ENCODE peak calls at places on chromosomes 12 and 14, in nine cellular contexts. K is ovary, W is adrenal gland, C is esophagus squamous epithelium, Q is uterus, N is A549, J is IMR-90, O is GM12878, D is NB4. E is an unnamed sample.

GRCh38 chr14:106679776-106680175 is 1153.4 kb downstream of the TMEM121 start:
- DNase-seq in K (no peak), W (no peak), C (no peak), Q (no peak), N (no peak), J (no peak), O (no peak), D (no peak), E (no peak)

GRCh38 chr12:130501821-130502220 is 164.1 kb downstream of the PIWIL1 start:
- DNase-seq in K (no peak), W (no peak), C (no peak), Q (no peak), N (no peak), J (no peak), O (no peak), D (no peak), E (no peak)

GRCh38 chr12:27284751-27285150 is 40.7 kb downstream of the STK38L start:
- DNase-seq in K (no peak), W (no peak), C (no peak), Q (no peak), N (peak), J (peak), O (peak), D (peak), E (no peak)

GRCh38 chr12:78470354-78471195 is 394.0 kb upstream of the SYT1 start:
- DNase-seq in K (peak), W (peak), C (no peak), Q (no peak), N (peak), J (peak), O (no peak), D (peak), E (no peak)

GRCh38 chr14:85597701-85598100 is 67.8 kb downstream of the FLRT2 start:
- DNase-seq in K (no peak), W (no peak), C (no peak), Q (no peak), N (no peak), J (no peak), O (no peak), D (no peak), E (no peak)

GRCh38 chr12:116818341-116818856 is 62.8 kb downstream of the HRK start:
- DNase-seq in K (peak), W (peak), C (no peak), Q (peak), N (no peak), J (peak), O (no peak), D (peak), E (peak)

GRCh38 chr12:4276524-4277204 is 3.1 kb downstream of the CCND2 start:
- DNase-seq in K (peak), W (peak), C (no peak), Q (peak), N (peak), J (peak), O (peak), D (peak), E (peak)

GRCh38 chr12:75933136-75933535 is 98.4 kb downstream of the PHLDA1 start:
- DNase-seq in K (no peak), W (no peak), C (no peak), Q (no peak), N (peak), J (peak), O (no peak), D (peak), E (no peak)

GRCh38 chr14:39957987-39958386 is 525.8 kb upstream of the FBXO33 start:
- DNase-seq in K (no peak), W (no peak), C (no peak), Q (no peak), N (no peak), J (no peak), O (no peak), D (no peak), E (no peak)

GRCh38 chr14:73696466-73697390 is 17.5 kb downstream of the PNMA1 start:
- DNase-seq in K (no peak), W (no peak), C (no peak), Q (no peak), N (peak), J (peak), O (peak), D (peak), E (no peak)

GRCh38 chr12:65879878-65880277 is 55.6 kb downstream of the HMGA2 start:
- DNase-seq in K (no peak), W (no peak), C (no peak), Q (no peak), N (no peak), J (peak), O (no peak), D (no peak), E (no peak)

GRCh38 chr12:25352078-25352918 is 101.6 kb upstream of the KRAS start:
- DNase-seq in K (no peak), W (no peak), C (no peak), Q (no peak), N (no peak), J (peak), O (peak), D (no peak), E (no peak)

GRCh38 chr12:114834621-114835020 is 150.6 kb upstream of the TBX3 start:
- DNase-seq in K (no peak), W (no peak), C (no peak), Q (no peak), N (no peak), J (peak), O (no peak), D (no peak), E (no peak)

GRCh38 chr14:37709419-37710195 is 114.2 kb downstream of the TTC6 start:
- DNase-seq in K (no peak), W (no peak), C (no peak), Q (no peak), N (peak), J (peak), O (no peak), D (peak), E (no peak)

DNA sequence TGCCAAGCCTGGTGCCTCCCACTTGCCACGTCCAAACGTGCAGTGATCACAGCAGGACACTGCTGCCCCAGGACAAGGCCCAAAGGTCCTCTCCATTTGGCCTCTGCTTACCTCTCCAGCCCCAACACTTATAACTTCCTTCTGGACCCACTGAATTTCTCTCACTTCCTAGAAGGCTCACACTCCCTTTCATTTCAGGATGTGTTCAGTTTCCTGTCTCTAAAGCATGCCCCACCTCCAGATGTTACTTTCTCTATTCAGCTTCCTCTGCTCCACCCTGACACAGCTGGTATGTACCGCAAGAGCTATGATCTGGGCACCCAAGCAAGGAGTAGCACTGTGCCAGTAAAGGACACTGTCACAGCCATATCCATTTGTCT is 33.0 kb downstream of the CDKL1 start:
- DNase-seq in K (no peak), W (no peak), C (no peak), Q (no peak), N (no peak), J (peak), O (peak), D (peak), E (no peak)
- TF ChIP-seq POLR2A in K (no peak), W (no peak), C (no peak), Q (no peak), N (no peak), J (no peak), O (peak), D (no peak), E (no peak)

GRCh38 chr12:118065380-118065779 is 4.4 kb upstream of the WSB2 start:
- DNase-seq in K (no peak), W (no peak), C (no peak), Q (no peak), N (no peak), J (no peak), O (no peak), D (no peak), E (no peak)

GRCh38 chr12:118061011-118061875 is at the start of gene WSB2:
- DNase-seq in K (peak), W (peak), C (peak), Q (peak), N (peak), J (peak), O (no peak), D (peak), E (peak)

GRCh38 chr12:118061876-118062791 is 1.2 kb upstream of the WSB2 start:
- DNase-seq in K (peak), W (peak), C (no peak), Q (peak), N (peak), J (peak), O (no peak), D (peak), E (peak)

GRCh38 chr12:118063567-118064391 is 2.8 kb upstream of the WSB2 start:
- DNase-seq in K (no peak), W (no peak), C (no peak), Q (no peak), N (no peak), J (peak), O (no peak), D (peak), E (no peak)

GRCh38 chr12:118064608-118065007 is 3.6 kb upstream of the WSB2 start:
- DNase-seq in K (no peak), W (no peak), C (no peak), Q (no peak), N (no peak), J (no peak), O (no peak), D (peak), E (no peak)
- TF ChIP-seq CTCF in K (peak), W (no peak), C (no peak), Q (no peak), N (no peak), J (no peak), O (peak), D (peak), E (no peak)

GRCh38 chr12:57896437-57897201 is 44.7 kb upstream of the ATP23 start:
- DNase-seq in K (peak), W (peak), C (no peak), Q (peak), N (peak), J (peak), O (no peak), D (no peak), E (peak)
- TF ChIP-seq POLR2A in K (peak), W (peak), C (peak), Q (peak), N (no peak), J (no peak), O (no peak), D (no peak), E (peak)

DNA sequence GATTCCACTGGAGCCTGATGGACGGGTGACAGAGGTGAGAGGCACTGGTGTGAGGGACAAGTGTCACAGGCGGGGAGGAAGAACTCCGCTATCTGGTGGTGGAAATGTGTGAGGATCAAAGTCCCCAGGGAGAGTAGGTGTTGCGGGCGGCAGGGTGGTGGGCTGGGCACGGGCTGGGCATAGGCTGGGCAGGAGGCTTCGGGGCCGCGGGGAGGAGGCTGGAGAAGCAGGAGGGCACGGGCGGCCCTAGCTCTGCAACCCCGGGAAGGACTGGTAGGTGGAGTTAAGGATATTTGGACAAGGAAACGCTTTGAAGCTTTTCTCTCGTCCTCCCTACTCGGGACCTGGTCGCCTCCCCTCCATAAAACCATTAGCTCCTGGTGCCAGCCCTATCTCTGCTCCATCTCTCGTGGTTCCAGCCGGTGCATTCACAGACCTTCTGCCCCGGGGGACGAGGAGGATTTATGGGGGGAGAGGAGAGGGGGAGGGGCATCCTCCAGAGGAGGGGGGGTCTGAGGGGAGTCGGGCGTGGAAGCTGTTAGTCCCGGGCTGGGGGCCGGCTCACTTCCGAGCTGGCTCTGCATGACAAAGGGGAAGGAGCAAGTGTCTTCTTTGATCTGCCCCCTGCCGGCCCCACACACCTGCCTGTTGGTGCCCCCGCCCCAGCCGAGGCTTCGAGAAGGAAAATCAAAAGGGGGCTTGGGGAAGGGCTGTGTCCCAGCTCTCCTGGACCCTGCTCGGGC is 478 bp downstream of the WNT5B start:
- DNase-seq in K (peak), W (no peak), C (no peak), Q (no peak), N (no peak), J (no peak), O (no peak), D (peak), E (no peak)
- TF ChIP-seq CTCF in K (no peak), W (no peak), C (no peak), Q (peak), N (no peak), J (no peak), O (no peak), D (peak), E (no peak)

DNA sequence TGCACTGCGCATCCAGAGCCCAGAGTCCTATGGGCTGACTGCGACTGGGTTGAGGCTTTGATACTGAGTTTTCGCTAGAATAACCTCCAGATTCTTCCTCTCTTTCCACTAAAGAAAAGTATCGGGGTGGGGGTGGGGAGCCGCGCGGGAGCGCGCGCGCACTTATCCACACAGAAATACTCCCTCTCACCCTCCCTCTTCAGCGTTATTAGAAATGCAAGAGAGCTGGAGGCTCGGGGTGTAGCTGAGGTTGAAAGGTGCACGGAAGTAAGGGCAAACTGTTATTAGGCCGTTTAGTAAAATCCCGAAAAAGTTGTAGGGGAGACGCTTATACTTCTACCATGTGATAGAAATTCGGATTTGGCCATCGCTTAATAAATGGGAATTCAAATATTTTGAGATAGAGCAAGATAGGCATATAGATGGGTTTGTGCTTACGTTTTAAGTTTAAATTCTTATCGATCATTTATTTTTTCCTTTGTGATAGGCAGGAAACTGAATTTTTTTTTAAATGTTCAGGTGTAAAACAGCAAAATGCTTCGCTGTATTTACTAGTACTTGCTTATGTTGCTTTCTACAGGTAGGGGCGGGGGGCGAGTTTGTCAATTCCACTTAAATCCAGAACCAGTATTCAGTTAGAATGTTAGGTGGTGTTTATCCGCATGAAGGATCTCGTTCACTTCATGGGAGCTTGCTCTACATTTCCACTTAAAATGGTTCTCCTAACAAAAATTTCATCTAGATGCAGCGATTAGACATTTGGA is 1.1 kb downstream of the ARHGAP5 start:
- DNase-seq in K (peak), W (peak), C (no peak), Q (peak), N (peak), J (peak), O (no peak), D (peak), E (peak)
- TF ChIP-seq POLR2A in K (no peak), W (no peak), C (no peak), Q (no peak), N (no peak), J (no peak), O (no peak), D (no peak), E (no peak)

GRCh38 chr14:77062261-77062660 is 33.8 kb upstream of the IRF2BPL start:
- DNase-seq in K (no peak), W (no peak), C (no peak), Q (no peak), N (no peak), J (no peak), O (no peak), D (no peak), E (no peak)

GRCh38 chr14:77058785-77059184 is 30.3 kb upstream of the IRF2BPL start:
- DNase-seq in K (no peak), W (no peak), C (no peak), Q (no peak), N (no peak), J (no peak), O (no peak), D (no peak), E (no peak)

GRCh38 chr14:77061630-77062029 is 33.1 kb upstream of the IRF2BPL start:
- DNase-seq in K (no peak), W (no peak), C (no peak), Q (no peak), N (no peak), J (no peak), O (no peak), D (no peak), E (no peak)

GRCh38 chr14:77058082-77058481 is 29.6 kb upstream of the IRF2BPL start:
- DNase-seq in K (no peak), W (no peak), C (no peak), Q (no peak), N (no peak), J (no peak), O (no peak), D (no peak), E (no peak)

GRCh38 chr14:77059276-77059934 is 30.9 kb upstream of the IRF2BPL start:
- DNase-seq in K (no peak), W (peak), C (no peak), Q (peak), N (peak), J (peak), O (no peak), D (peak), E (no peak)
- TF ChIP-seq CTCF in K (no peak), W (peak), C (no peak), Q (peak), N (no peak), J (peak), O (no peak), D (no peak), E (no peak)

DNA sequence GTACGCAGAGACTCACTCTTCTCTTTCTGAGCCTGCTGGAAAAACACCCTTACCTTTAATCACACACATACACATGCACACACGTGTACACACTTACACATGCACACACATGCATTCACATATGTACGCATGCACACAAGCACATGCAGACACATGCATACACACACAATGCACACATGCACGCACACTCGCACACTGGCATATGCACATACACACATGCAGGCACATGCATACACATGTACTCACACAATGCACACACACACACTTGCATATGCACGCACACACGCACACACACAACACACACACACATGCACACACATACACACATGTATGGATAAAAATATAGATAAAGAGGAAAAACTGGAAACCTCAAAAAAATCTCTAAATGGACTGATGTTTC is 249.0 kb downstream of the GLT1D1 start:
- DNase-seq in K (no peak), W (no peak), C (no peak), Q (no peak), N (no peak), J (no peak), O (no peak), D (no peak), E (peak)
- TF ChIP-seq POLR2A in K (no peak), W (no peak), C (no peak), Q (no peak), N (no peak), J (no peak), O (no peak), D (no peak), E (no peak)

DNA sequence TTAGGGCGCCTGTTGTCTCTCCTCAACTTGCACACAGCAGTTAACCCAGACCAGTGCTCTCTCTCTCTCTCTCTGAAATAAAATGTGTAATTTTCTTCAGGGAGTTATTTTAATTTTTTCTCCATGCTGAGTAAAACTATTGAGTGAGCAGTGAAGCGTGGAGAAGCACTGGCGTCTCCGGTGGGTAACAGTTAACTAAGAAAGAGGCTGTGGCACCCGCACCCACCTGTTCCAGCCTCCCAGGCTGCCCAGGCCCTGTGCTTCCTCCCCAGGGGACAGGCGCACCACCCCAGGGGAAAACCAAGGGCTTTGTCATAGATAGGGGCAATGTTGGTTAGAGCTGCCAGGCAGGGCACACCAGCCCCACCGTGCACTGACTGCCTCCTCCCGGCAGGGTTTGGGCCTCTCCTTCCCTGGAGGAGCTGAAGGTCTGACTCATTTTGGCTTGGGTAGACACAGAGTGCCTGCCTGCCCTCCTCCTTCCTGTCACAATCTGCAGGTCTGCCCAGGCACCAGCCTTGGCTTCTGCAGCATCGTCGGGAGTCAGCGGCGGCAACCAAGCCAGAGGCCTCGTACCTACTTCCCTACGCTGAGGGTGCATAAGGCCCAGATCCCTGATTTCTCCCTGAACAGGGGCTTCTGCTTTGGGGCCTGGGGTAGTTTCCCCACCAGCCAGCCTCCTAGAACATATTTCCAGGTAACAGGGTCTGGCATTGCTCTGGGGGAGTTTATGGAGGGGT is 3.9 kb downstream of the HOXC5 start:
- DNase-seq in K (peak), W (peak), C (no peak), Q (no peak), N (peak), J (no peak), O (no peak), D (peak), E (no peak)
- TF ChIP-seq CTCF in K (no peak), W (peak), C (no peak), Q (no peak), N (no peak), J (no peak), O (no peak), D (peak), E (no peak)

E was measured in lower leg skin.